ENCODE peak calls at places on chromosomes 6 and 20, in five cellular contexts. One of them, this sample, is unnamed.
A peak's percentile ranks its signal among the peaks of the same experiment; 100 is the strongest.

GRCh38 chr20:32456869-32457421 is 98.8 kb downstream of the ASXL1 start:
- DNase-seq in endothelial cell of umbilical vein: no peak
- DNase-seq in A549: peak; percentile 90
- DNase-seq in HCT116: no peak
- DNase-seq in H1: peak; percentile 93
- DNase-seq in this sample: peak; percentile 86

GRCh38 chr6:31814677-31815024 is 432 bp downstream of the HSPA1L start:
- DNase-seq in endothelial cell of umbilical vein: peak; percentile 96
- DNase-seq in A549: peak; percentile 91
- DNase-seq in H1: peak; percentile 81
- DNase-seq in HCT116: peak; percentile 90
- DNase-seq in this sample: peak; percentile 91

GRCh38 chr20:6590891-6591679 is 176.4 kb upstream of the BMP2 start:
- DNase-seq in HCT116: no peak
- DNase-seq in H1: no peak
- DNase-seq in endothelial cell of umbilical vein: peak; percentile 83
- DNase-seq in A549: no peak
- DNase-seq in this sample: no peak

GRCh38 chr6:63410435-63411426 is 90.9 kb upstream of the LGSN start:
- DNase-seq in A549: no peak
- DNase-seq in HCT116: no peak
- DNase-seq in H1: no peak
- DNase-seq in endothelial cell of umbilical vein: no peak
- DNase-seq in this sample: no peak

GRCh38 chr6:118042855-118043254 is 135.8 kb downstream of the SLC35F1 start:
- DNase-seq in H1: no peak
- DNase-seq in A549: no peak
- DNase-seq in HCT116: no peak
- DNase-seq in endothelial cell of umbilical vein: no peak
- DNase-seq in this sample: no peak

GRCh38 chr6:29483735-29484134 is 4.0 kb downstream of the MAS1L start:
- DNase-seq in endothelial cell of umbilical vein: no peak
- DNase-seq in A549: no peak
- DNase-seq in H1: no peak
- DNase-seq in HCT116: no peak
- DNase-seq in this sample: no peak

GRCh38 chr6:124356276-124356810 is 552.7 kb downstream of the NKAIN2 start:
- DNase-seq in H1: no peak
- DNase-seq in HCT116: no peak
- DNase-seq in endothelial cell of umbilical vein: no peak
- DNase-seq in A549: no peak
- DNase-seq in this sample: no peak

GRCh38 chr20:25273541-25274358 is 25.9 kb downstream of the PYGB start:
- DNase-seq in endothelial cell of umbilical vein: no peak
- DNase-seq in A549: no peak
- DNase-seq in HCT116: no peak
- DNase-seq in H1: peak; percentile 27
- DNase-seq in this sample: peak; percentile 2

GRCh38 chr6:144129469-144129868 is 20.8 kb upstream of the STX11 start:
- DNase-seq in A549: no peak
- DNase-seq in HCT116: no peak
- DNase-seq in H1: no peak
- DNase-seq in endothelial cell of umbilical vein: no peak
- DNase-seq in this sample: no peak

GRCh38 chr6:168380956-168381605 is 59.9 kb upstream of the SMOC2 start:
- DNase-seq in H1: no peak
- DNase-seq in A549: no peak
- DNase-seq in HCT116: no peak
- DNase-seq in endothelial cell of umbilical vein: no peak
- DNase-seq in this sample: no peak

GRCh38 chr20:10217517-10218410 is 866 bp upstream of the SNAP25 start:
- DNase-seq in endothelial cell of umbilical vein: peak; percentile 65
- DNase-seq in H1: peak; percentile 80
- DNase-seq in HCT116: no peak
- DNase-seq in A549: peak; percentile 65
- DNase-seq in this sample: peak; percentile 67

GRCh38 chr20:10673176-10673830 is 496 bp downstream of the JAG1 start:
- DNase-seq in H1: peak; percentile 67
- DNase-seq in A549: no peak
- DNase-seq in HCT116: no peak
- DNase-seq in endothelial cell of umbilical vein: peak; percentile 26
- DNase-seq in this sample: peak; percentile 47

GRCh38 chr20:38043512-38044300 is 10.2 kb downstream of the RPRD1B start:
- DNase-seq in endothelial cell of umbilical vein: peak; percentile 16
- DNase-seq in H1: no peak
- DNase-seq in A549: peak; percentile 80
- DNase-seq in HCT116: no peak
- DNase-seq in this sample: no peak

GRCh38 chr20:36744243-36744642 is 1.6 kb downstream of the NDRG3 start:
- DNase-seq in A549: no peak
- DNase-seq in H1: no peak
- DNase-seq in HCT116: no peak
- DNase-seq in endothelial cell of umbilical vein: no peak
- DNase-seq in this sample: no peak

GRCh38 chr6:24683297-24684296 is 16.7 kb downstream of the ACOT13 start:
- DNase-seq in endothelial cell of umbilical vein: no peak
- DNase-seq in A549: no peak
- DNase-seq in H1: no peak
- DNase-seq in HCT116: no peak
- DNase-seq in this sample: no peak

GRCh38 chr6:30752164-30752927 is 8.0 kb upstream of the IER3 start:
- DNase-seq in endothelial cell of umbilical vein: peak; percentile 99
- DNase-seq in H1: no peak
- DNase-seq in A549: peak; percentile 77
- DNase-seq in HCT116: peak; percentile 99
- DNase-seq in this sample: no peak

GRCh38 chr6:129865013-129865412 is 3.9 kb upstream of the TMEM244 start:
- DNase-seq in endothelial cell of umbilical vein: no peak
- DNase-seq in HCT116: no peak
- DNase-seq in H1: no peak
- DNase-seq in A549: no peak
- DNase-seq in this sample: no peak

GRCh38 chr20:22403860-22404608 is 180.3 kb downstream of the FOXA2 start:
- DNase-seq in H1: no peak
- DNase-seq in endothelial cell of umbilical vein: no peak
- DNase-seq in HCT116: no peak
- DNase-seq in A549: no peak
- DNase-seq in this sample: no peak

GRCh38 chr6:166767191-166767590 is 140.1 kb upstream of the RPS6KA2 start:
- DNase-seq in H1: no peak
- DNase-seq in A549: no peak
- DNase-seq in HCT116: no peak
- DNase-seq in endothelial cell of umbilical vein: no peak
- DNase-seq in this sample: no peak

GRCh38 chr20:19463597-19463996 is 251.2 kb downstream of the SLC24A3 start:
- DNase-seq in HCT116: no peak
- DNase-seq in H1: no peak
- DNase-seq in endothelial cell of umbilical vein: no peak
- DNase-seq in A549: no peak
- DNase-seq in this sample: no peak

GRCh38 chr20:12047838-12048432 is 130.2 kb downstream of the BTBD3 start:
- DNase-seq in endothelial cell of umbilical vein: peak; percentile 30
- DNase-seq in HCT116: no peak
- DNase-seq in A549: no peak
- DNase-seq in H1: no peak
- DNase-seq in this sample: no peak

GRCh38 chr20:13800728-13801134 is 15.9 kb downstream of the NDUFAF5 start:
- DNase-seq in HCT116: no peak
- DNase-seq in endothelial cell of umbilical vein: peak; percentile 71
- DNase-seq in H1: no peak
- DNase-seq in A549: no peak
- DNase-seq in this sample: no peak

GRCh38 chr20:23130622-23130916 is 44.4 kb upstream of the CD93 start:
- DNase-seq in HCT116: no peak
- DNase-seq in endothelial cell of umbilical vein: no peak
- DNase-seq in A549: no peak
- DNase-seq in H1: no peak
- DNase-seq in this sample: no peak

GRCh38 chr20:58526411-58526810 is 11.2 kb upstream of the APCDD1L start:
- DNase-seq in H1: no peak
- DNase-seq in HCT116: no peak
- DNase-seq in endothelial cell of umbilical vein: no peak
- DNase-seq in A549: no peak
- DNase-seq in this sample: no peak

GRCh38 chr6:24829657-24830056 is 30.9 kb upstream of the ARMH2 start:
- DNase-seq in endothelial cell of umbilical vein: no peak
- DNase-seq in A549: no peak
- DNase-seq in HCT116: no peak
- DNase-seq in H1: no peak
- DNase-seq in this sample: no peak

GRCh38 chr6:44036196-44036595 is 91.1 kb downstream of the MRPL14 start:
- DNase-seq in endothelial cell of umbilical vein: no peak
- DNase-seq in A549: no peak
- DNase-seq in H1: no peak
- DNase-seq in HCT116: no peak
- DNase-seq in this sample: no peak

GRCh38 chr20:63120286-63121090 is 95.4 kb downstream of the YTHDF1 start:
- DNase-seq in H1: no peak
- DNase-seq in endothelial cell of umbilical vein: no peak
- DNase-seq in A549: no peak
- DNase-seq in HCT116: no peak
- DNase-seq in this sample: no peak

GRCh38 chr20:11193241-11193640 is 519.4 kb upstream of the JAG1 start:
- DNase-seq in HCT116: no peak
- DNase-seq in endothelial cell of umbilical vein: no peak
- DNase-seq in A549: no peak
- DNase-seq in H1: no peak
- DNase-seq in this sample: no peak

GRCh38 chr20:3923818-3924217 is 34.6 kb downstream of the PANK2 start:
- DNase-seq in H1: no peak
- DNase-seq in A549: no peak
- DNase-seq in endothelial cell of umbilical vein: no peak
- DNase-seq in HCT116: no peak
- DNase-seq in this sample: no peak

GRCh38 chr20:47035191-47035590 is 140.5 kb downstream of the EYA2 start:
- DNase-seq in endothelial cell of umbilical vein: no peak
- DNase-seq in H1: no peak
- DNase-seq in HCT116: no peak
- DNase-seq in A549: no peak
- DNase-seq in this sample: no peak

GRCh38 chr6:133202610-133203343 is 38.4 kb upstream of the EYA4 start:
- DNase-seq in endothelial cell of umbilical vein: no peak
- DNase-seq in A549: no peak
- DNase-seq in HCT116: no peak
- DNase-seq in H1: no peak
- DNase-seq in this sample: no peak

GRCh38 chr6:112145080-112145573 is 57.7 kb downstream of the FAM229B start:
- DNase-seq in H1: no peak
- DNase-seq in endothelial cell of umbilical vein: peak; percentile 67
- DNase-seq in HCT116: no peak
- DNase-seq in A549: no peak
- DNase-seq in this sample: peak; percentile 36

DNA sequence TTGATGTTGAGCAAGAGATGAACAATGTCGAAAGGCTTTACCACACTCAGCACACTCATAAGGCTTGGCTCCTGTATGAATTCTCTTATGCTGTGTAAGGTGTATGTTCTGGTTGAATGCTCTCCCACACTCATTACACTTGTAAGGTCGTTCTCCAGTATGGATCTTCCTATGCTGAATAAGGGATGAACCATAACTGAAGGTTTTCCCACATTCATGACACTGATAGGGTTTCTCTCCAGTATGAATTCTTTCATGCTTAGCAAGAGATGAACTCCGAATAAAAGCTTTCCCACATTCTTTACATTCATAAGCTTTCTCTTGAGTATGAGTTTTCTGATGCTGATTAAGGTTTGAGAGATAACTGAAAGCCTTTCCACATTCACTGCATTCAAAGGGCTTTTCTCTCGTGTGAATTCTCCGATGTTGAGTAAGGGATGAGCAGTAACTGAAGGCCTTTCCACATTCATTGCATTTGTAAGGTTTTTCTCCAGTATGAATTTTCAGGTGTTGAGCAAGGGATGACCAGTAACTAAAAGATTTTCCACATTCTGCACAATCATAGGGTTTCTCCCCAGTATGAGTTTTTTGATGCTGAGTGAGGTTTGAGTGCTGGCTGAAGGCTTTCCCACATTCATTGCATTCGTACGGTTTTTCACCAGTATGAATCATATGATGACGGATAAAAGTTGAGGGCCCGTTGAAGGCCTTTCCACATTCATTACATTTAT is 21.1 kb downstream of the ZNF184 start:
- DNase-seq in H1: no peak
- DNase-seq in A549: no peak
- DNase-seq in HCT116: no peak
- DNase-seq in endothelial cell of umbilical vein: no peak
- DNase-seq in this sample: no peak
- TF ChIP-seq MAX in H1: no peak
- TF ChIP-seq MAX in A549: no peak
- TF ChIP-seq MAX in HCT116: no peak
- TF ChIP-seq MAX in endothelial cell of umbilical vein: no peak
- TF ChIP-seq MAX in this sample: no peak

GRCh38 chr6:26123675-26124549 is 36.7 kb downstream of the HFE start:
- DNase-seq in H1: peak; percentile 81
- DNase-seq in HCT116: peak; percentile 99
- DNase-seq in A549: peak; percentile 92
- DNase-seq in endothelial cell of umbilical vein: peak; percentile 98
- DNase-seq in this sample: peak; percentile 75

GRCh38 chr6:26125015-26125690 is 37.9 kb downstream of the HFE start:
- DNase-seq in A549: no peak
- DNase-seq in HCT116: no peak
- DNase-seq in endothelial cell of umbilical vein: peak; percentile 42
- DNase-seq in H1: no peak
- DNase-seq in this sample: no peak

GRCh38 chr6:26122793-26123674 is 35.8 kb downstream of the HFE start:
- DNase-seq in endothelial cell of umbilical vein: peak; percentile 97
- DNase-seq in H1: peak; percentile 84
- DNase-seq in A549: peak; percentile 77
- DNase-seq in HCT116: peak; percentile 99
- DNase-seq in this sample: peak; percentile 89

GRCh38 chr6:26126394-26127221 is 39.4 kb downstream of the HFE start:
- DNase-seq in H1: no peak
- DNase-seq in endothelial cell of umbilical vein: no peak
- DNase-seq in HCT116: no peak
- DNase-seq in A549: no peak
- DNase-seq in this sample: no peak

GRCh38 chr6:26124550-26125014 is 37.4 kb downstream of the HFE start:
- DNase-seq in A549: no peak
- DNase-seq in H1: no peak
- DNase-seq in endothelial cell of umbilical vein: no peak
- DNase-seq in HCT116: peak; percentile 35
- DNase-seq in this sample: no peak
- TF ChIP-seq MAX in A549: no peak
- TF ChIP-seq MAX in H1: no peak
- TF ChIP-seq MAX in endothelial cell of umbilical vein: no peak
- TF ChIP-seq MAX in HCT116: peak; percentile 19
- TF ChIP-seq MAX in this sample: peak; percentile 28

GRCh38 chr20:43658068-43658722 is 8.7 kb upstream of the MYBL2 start:
- DNase-seq in HCT116: no peak
- DNase-seq in A549: peak; percentile 55
- DNase-seq in endothelial cell of umbilical vein: no peak
- DNase-seq in H1: no peak
- DNase-seq in this sample: no peak
- TF ChIP-seq MAX in HCT116: no peak
- TF ChIP-seq MAX in A549: no peak
- TF ChIP-seq MAX in endothelial cell of umbilical vein: no peak
- TF ChIP-seq MAX in H1: no peak
- TF ChIP-seq MAX in this sample: no peak

GRCh38 chr6:134340574-134340973 is 22.7 kb upstream of the SGK1 start:
- DNase-seq in HCT116: no peak
- DNase-seq in endothelial cell of umbilical vein: no peak
- DNase-seq in A549: no peak
- DNase-seq in H1: no peak
- DNase-seq in this sample: no peak
- TF ChIP-seq MAX in HCT116: no peak
- TF ChIP-seq MAX in endothelial cell of umbilical vein: no peak
- TF ChIP-seq MAX in A549: no peak
- TF ChIP-seq MAX in H1: no peak
- TF ChIP-seq MAX in this sample: no peak

This sample was measured in WTC11.